ENCODE peak calls at places on chromosomes 6 and 20, in seven cellular contexts. Q is endodermal cell, V is tibial artery, A is neural progenitor cell, R is left lung, L is brain microvascular endothelial cell, N is heart left ventricle. M is an unnamed sample.

GRCh38 chr6:161011509-161012480 is 20.2 kb downstream of the MAP3K4 start:
- DNase-seq in Q (peak), V (no peak), A (peak), R (no peak), L (peak), N (no peak), M (no peak)

GRCh38 chr20:36895036-36895435 is 19.1 kb downstream of the TLDC2 start:
- DNase-seq in Q (no peak), V (no peak), A (no peak), R (no peak), L (no peak), N (no peak), M (no peak)

GRCh38 chr20:11976966-11977365 is 59.3 kb downstream of the BTBD3 start:
- DNase-seq in Q (no peak), V (no peak), A (no peak), R (no peak), L (no peak), N (no peak), M (no peak)

GRCh38 chr6:10719386-10720228 is 3.3 kb upstream of the TMEM14C start:
- DNase-seq in Q (no peak), V (no peak), A (no peak), R (no peak), L (peak), N (peak), M (no peak)

GRCh38 chr6:14074723-14075503 is 42.7 kb upstream of the CD83 start:
- DNase-seq in Q (no peak), V (no peak), A (no peak), R (no peak), L (peak), N (peak), M (no peak)

GRCh38 chr6:35736293-35736894 is 438 bp upstream of the ARMC12 start:
- DNase-seq in Q (peak), V (peak), A (peak), R (peak), L (peak), N (peak), M (no peak)

GRCh38 chr6:31158863-31159855 is 770 bp downstream of the TCF19 start:
- DNase-seq in Q (peak), V (no peak), A (peak), R (no peak), L (peak), N (no peak), M (no peak)

GRCh38 chr20:830011-830521 is 3.4 kb upstream of the FAM110A start:
- DNase-seq in Q (no peak), V (no peak), A (no peak), R (no peak), L (peak), N (no peak), M (no peak)

GRCh38 chr20:17665756-17666155 is 16.3 kb downstream of the RRBP1 start:
- DNase-seq in Q (no peak), V (no peak), A (no peak), R (no peak), L (no peak), N (no peak), M (no peak)

GRCh38 chr6:20365456-20365855 is 36.2 kb upstream of the E2F3 start:
- DNase-seq in Q (no peak), V (no peak), A (no peak), R (no peak), L (no peak), N (no peak), M (no peak)

GRCh38 chr6:107444277-107444676 is 15.1 kb downstream of the PDSS2 start:
- DNase-seq in Q (no peak), V (no peak), A (no peak), R (no peak), L (no peak), N (no peak), M (no peak)

GRCh38 chr6:146090474-146090873 is 61.6 kb downstream of the GRM1 start:
- DNase-seq in Q (no peak), V (no peak), A (no peak), R (no peak), L (no peak), N (no peak), M (no peak)

GRCh38 chr20:47860049-47860830 is 75.0 kb upstream of the SULF2 start:
- DNase-seq in Q (no peak), V (no peak), A (no peak), R (no peak), L (no peak), N (no peak), M (no peak)

GRCh38 chr6:157556671-157557430 is 175.9 kb downstream of the ZDHHC14 start:
- DNase-seq in Q (peak), V (no peak), A (no peak), R (no peak), L (no peak), N (no peak), M (no peak)

GRCh38 chr6:36840471-36841461 is 1.5 kb upstream of the CPNE5 start:
- DNase-seq in Q (peak), V (no peak), A (peak), R (no peak), L (no peak), N (no peak), M (no peak)

GRCh38 chr6:167161895-167162467 is 4.2 kb upstream of the GPR31 start:
- DNase-seq in Q (no peak), V (no peak), A (no peak), R (no peak), L (no peak), N (no peak), M (no peak)

GRCh38 chr6:106070626-106071025 is 15.5 kb upstream of the PRDM1 start:
- DNase-seq in Q (no peak), V (no peak), A (no peak), R (no peak), L (no peak), N (no peak), M (no peak)

GRCh38 chr6:44731485-44732095 is 344.1 kb downstream of the CDC5L start:
- DNase-seq in Q (no peak), V (no peak), A (no peak), R (no peak), L (no peak), N (no peak), M (no peak)

GRCh38 chr20:49380245-49380875 is 102.1 kb downstream of the KCNB1 start:
- DNase-seq in Q (peak), V (no peak), A (peak), R (no peak), L (no peak), N (no peak), M (no peak)

GRCh38 chr6:155985660-155986138 is 530.1 kb upstream of the NOX3 start:
- DNase-seq in Q (no peak), V (peak), A (no peak), R (no peak), L (no peak), N (peak), M (no peak)

GRCh38 chr6:139007428-139007827 is 19.4 kb upstream of the REPS1 start:
- DNase-seq in Q (no peak), V (no peak), A (no peak), R (no peak), L (no peak), N (no peak), M (no peak)

GRCh38 chr6:167980911-167981310 is 16.6 kb upstream of the KIF25 start:
- DNase-seq in Q (no peak), V (no peak), A (no peak), R (no peak), L (no peak), N (no peak), M (no peak)

GRCh38 chr6:148608211-148608951 is 138.4 kb upstream of the UST start:
- DNase-seq in Q (no peak), V (no peak), A (peak), R (no peak), L (no peak), N (no peak), M (no peak)
- TF ChIP-seq CTCF in Q (peak), V (no peak), A (peak), R (peak), L (peak), N (peak), M (peak)

GRCh38 chr6:41633235-41633634 is 5.0 kb upstream of the MDFI start:
- DNase-seq in Q (no peak), V (no peak), A (no peak), R (no peak), L (no peak), N (no peak), M (no peak)
- H3K27ac ChIP-seq in Q (no peak), V (no peak), A (no peak), R (no peak), L (no peak), N (no peak), M (no peak)

DNA sequence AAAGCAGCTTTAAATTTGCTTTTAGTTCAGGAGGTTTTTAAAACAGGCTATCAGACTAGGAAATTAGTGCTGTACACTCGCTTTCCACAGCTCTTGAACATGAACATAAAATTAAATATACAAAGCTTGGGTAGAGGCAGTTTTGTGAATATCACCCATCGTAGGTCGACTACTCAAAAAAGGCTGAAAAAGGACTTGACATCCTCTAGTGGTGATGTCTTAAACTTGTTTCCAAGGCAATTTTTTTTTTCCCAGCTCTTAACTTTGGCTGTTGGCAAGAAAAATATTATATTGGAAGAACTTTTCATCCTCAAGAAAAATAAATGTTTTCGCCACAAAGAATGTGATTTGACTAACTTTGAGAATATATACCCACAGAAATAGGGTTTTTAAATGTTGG is 2.9 kb downstream of the MAP7 start:
- DNase-seq in Q (no peak), V (no peak), A (peak), R (no peak), L (no peak), N (no peak), M (no peak)
- TF ChIP-seq CTCF in Q (peak), V (peak), A (peak), R (peak), L (peak), N (no peak), M (peak)

DNA sequence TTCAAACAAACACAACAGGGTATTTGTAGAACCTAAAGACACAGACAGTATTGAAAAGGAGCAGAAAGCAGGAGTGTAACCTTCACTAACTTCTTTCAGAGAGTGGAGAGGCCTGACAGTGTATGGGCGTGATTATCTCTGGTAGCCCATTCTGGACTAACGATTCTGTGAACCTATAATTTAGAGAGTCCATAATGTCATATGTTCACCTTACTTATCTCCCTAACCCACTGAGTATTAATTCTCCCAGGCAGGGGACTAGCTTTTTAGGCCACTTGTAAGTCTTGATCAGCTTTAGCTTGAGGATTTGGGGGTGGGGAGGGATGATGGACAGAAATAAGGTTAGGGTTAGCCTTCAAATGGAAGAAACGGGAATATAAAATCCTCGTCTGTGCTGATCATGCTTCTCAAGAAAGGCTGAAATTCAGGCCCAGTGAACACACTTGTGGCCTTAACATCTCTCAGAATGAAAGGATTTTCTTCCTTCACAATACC is 2.8 kb upstream of the PARD6B start:
- DNase-seq in Q (peak), V (no peak), A (no peak), R (no peak), L (no peak), N (no peak), M (no peak)
- H3K27ac ChIP-seq in Q (no peak), V (no peak), A (no peak), R (peak), L (no peak), N (no peak), M (no peak)

GRCh38 chr20:9903048-9903651 is 64.3 kb upstream of the PAK5 start:
- DNase-seq in Q (peak), V (no peak), A (peak), R (no peak), L (no peak), N (no peak), M (no peak)
- TF ChIP-seq CTCF in Q (peak), V (no peak), A (peak), R (no peak), L (peak), N (no peak), M (peak)